ENCODE peak calls at places on chromosomes 2 and 18, in four cellular contexts. R, X, M and F are unnamed samples.

GRCh38 chr2:43611987-43612894 is 16.4 kb upstream of the THADA start:
- DNase-seq in X (peak; percentile 76), R (no peak), M (peak; percentile 76), F (peak; percentile 82)

GRCh38 chr2:74708883-74709282 is 54.8 kb downstream of the SEMA4F start:
- DNase-seq in M (no peak), R (no peak), X (no peak), F (no peak)

GRCh38 chr2:121803503-121803902 is 48.1 kb downstream of the TSN start:
- DNase-seq in M (no peak), R (no peak), X (no peak), F (no peak)

GRCh38 chr2:205070889-205071288 is 525.6 kb downstream of the PARD3B start:
- DNase-seq in R (no peak), M (no peak), X (no peak), F (no peak)

GRCh38 chr2:79373359-79374115 is 139.3 kb upstream of the CTNNA2 start:
- DNase-seq in M (no peak), X (no peak), R (no peak), F (no peak)

GRCh38 chr18:77133051-77133919 is 702 bp upstream of the MBP start:
- DNase-seq in M (peak; percentile 28), R (no peak), X (peak; percentile 73), F (peak; percentile 60)

GRCh38 chr2:127143851-127144782 is 37.2 kb upstream of the BIN1 start:
- DNase-seq in X (no peak), M (no peak), R (no peak), F (no peak)

GRCh38 chr2:70328921-70329561 is 27.2 kb upstream of the FAM136A start:
- DNase-seq in M (no peak), R (no peak), X (peak; percentile 75), F (peak; percentile 91)

GRCh38 chr2:207090389-207090788 is 75.4 kb downstream of the KLF7 start:
- DNase-seq in R (no peak), X (no peak), M (no peak), F (no peak)

GRCh38 chr2:9752441-9753275 is 90.6 kb upstream of the TAF1B start:
- DNase-seq in X (peak; percentile 35), M (no peak), R (no peak), F (peak; percentile 58)

GRCh38 chr2:228983700-228984099 is 287.4 kb downstream of the PID1 start:
- DNase-seq in R (no peak), X (no peak), M (no peak), F (no peak)

GRCh38 chr2:31919499-31919898 is 91.3 kb downstream of the MEMO1 start:
- DNase-seq in X (no peak), M (no peak), R (no peak), F (no peak)

GRCh38 chr2:108607706-108608301 is 73.5 kb downstream of the LIMS1 start:
- DNase-seq in M (peak; percentile 30), X (no peak), R (no peak), F (peak; percentile 47)

GRCh38 chr2:113842919-113843736 is 46.8 kb upstream of the ACTR3 start:
- DNase-seq in R (peak; percentile 10), X (no peak), M (no peak), F (no peak)

GRCh38 chr18:3901811-3902210 is 451.8 kb downstream of the TGIF1 start:
- DNase-seq in X (no peak), M (no peak), R (no peak), F (no peak)

GRCh38 chr18:50791599-50792438 is 28.0 kb downstream of the MRO start:
- DNase-seq in M (no peak), R (no peak), X (no peak), F (no peak)

GRCh38 chr18:57727952-57728807 is 74.9 kb downstream of the ATP8B1 start:
- DNase-seq in X (no peak), M (no peak), R (no peak), F (no peak)

GRCh38 chr2:240646061-240646899 is 21.0 kb downstream of the GPR35 start:
- DNase-seq in M (no peak), R (no peak), X (no peak), F (no peak)

GRCh38 chr2:3596891-3597290 is 2.0 kb downstream of the COLEC11 start:
- DNase-seq in X (no peak), R (no peak), M (no peak), F (no peak)

GRCh38 chr18:45650321-45650720 is 35.0 kb downstream of the SLC14A2 start:
- DNase-seq in X (no peak), M (no peak), R (no peak), F (no peak)

GRCh38 chr2:31413025-31413424 is 1.5 kb downstream of the XDH start:
- DNase-seq in M (no peak), X (no peak), R (no peak), F (no peak)

GRCh38 chr2:40353236-40353635 is 98.7 kb downstream of the SLC8A1 start:
- DNase-seq in X (no peak), R (no peak), M (no peak), F (no peak)

GRCh38 chr18:29181151-29181901 is 1004.4 kb upstream of the CDH2 start:
- DNase-seq in X (peak; percentile 16), M (no peak), R (peak; percentile 91), F (no peak)

GRCh38 chr2:179096090-179096489 is 46.2 kb upstream of the CCDC141 start:
- DNase-seq in R (no peak), X (no peak), M (no peak), F (no peak)

GRCh38 chr2:27075219-27075871 is 3.1 kb upstream of the EMILIN1 start:
- DNase-seq in X (peak; percentile 41), R (no peak), M (peak; percentile 44), F (no peak)

GRCh38 chr2:164657129-164657528 is 35.8 kb upstream of the GRB14 start:
- DNase-seq in M (no peak), R (peak; percentile 77), X (no peak), F (no peak)

GRCh38 chr2:74424139-74424992 is 2.8 kb downstream of the WDR54 start:
- DNase-seq in X (no peak), R (no peak), M (no peak), F (no peak)

GRCh38 chr2:170332676-170333402 is 154.9 kb downstream of the MYO3B start:
- DNase-seq in M (no peak), R (no peak), X (no peak), F (no peak)

GRCh38 chr2:158828378-158829136 is 33.4 kb downstream of the DAPL1 start:
- DNase-seq in R (no peak), X (no peak), M (no peak), F (no peak)

GRCh38 chr18:11883153-11883552 is 25.0 kb downstream of the MPPE1 start:
- DNase-seq in X (no peak), R (no peak), M (no peak), F (no peak)

GRCh38 chr18:69795785-69796184 is 151.9 kb downstream of the CD226 start:
- DNase-seq in X (no peak), R (no peak), M (no peak), F (no peak)

GRCh38 chr2:233764761-233765160 is 4.7 kb downstream of the UGT1A1 start:
- DNase-seq in M (no peak), R (no peak), X (no peak), F (no peak)

GRCh38 chr2:130727286-130727924 is 1.5 kb upstream of the GPR148 start:
- DNase-seq in M (peak; percentile 81), R (no peak), X (peak; percentile 89), F (peak; percentile 92)
- TF ChIP-seq CTCF in M (no peak), R (no peak), X (no peak), F (no peak)

GRCh38 chr2:157596992-157597681 is 31.5 kb downstream of the ACVR1C start:
- DNase-seq in R (no peak), M (peak; percentile 59), X (peak; percentile 45), F (peak; percentile 73)
- TF ChIP-seq CTCF in R (peak; percentile 66), M (no peak), X (peak; percentile 45), F (no peak)

GRCh38 chr2:173075056-173075780 is 428 bp upstream of the MAP3K20 start:
- DNase-seq in R (no peak), X (no peak), M (peak; percentile 4), F (no peak)
- TF ChIP-seq CTCF in R (no peak), X (no peak), M (no peak), F (no peak)

DNA sequence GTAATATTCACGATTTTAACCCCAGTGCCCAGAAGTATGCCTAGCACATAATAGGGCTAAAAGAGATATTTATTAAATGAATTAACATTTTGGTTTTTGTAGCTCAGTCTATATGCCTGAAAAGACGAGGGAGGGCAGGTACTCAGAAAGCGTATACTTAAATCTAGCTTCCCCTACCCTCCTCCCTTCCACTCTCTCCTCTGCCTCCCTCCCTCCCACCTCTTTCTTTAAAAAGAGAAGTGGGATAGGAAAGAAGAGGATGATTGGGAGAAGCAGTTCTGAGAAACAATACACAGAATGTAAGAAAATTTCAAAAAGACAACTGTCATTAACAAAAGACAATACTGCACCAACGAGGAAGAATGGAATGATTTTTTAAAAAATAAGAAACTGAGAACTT is 39.8 kb downstream of the CHMP3 start:
- DNase-seq in X (no peak), M (no peak), R (no peak), F (no peak)
- TF ChIP-seq CTCF in X (no peak), M (no peak), R (no peak), F (no peak)

DNA sequence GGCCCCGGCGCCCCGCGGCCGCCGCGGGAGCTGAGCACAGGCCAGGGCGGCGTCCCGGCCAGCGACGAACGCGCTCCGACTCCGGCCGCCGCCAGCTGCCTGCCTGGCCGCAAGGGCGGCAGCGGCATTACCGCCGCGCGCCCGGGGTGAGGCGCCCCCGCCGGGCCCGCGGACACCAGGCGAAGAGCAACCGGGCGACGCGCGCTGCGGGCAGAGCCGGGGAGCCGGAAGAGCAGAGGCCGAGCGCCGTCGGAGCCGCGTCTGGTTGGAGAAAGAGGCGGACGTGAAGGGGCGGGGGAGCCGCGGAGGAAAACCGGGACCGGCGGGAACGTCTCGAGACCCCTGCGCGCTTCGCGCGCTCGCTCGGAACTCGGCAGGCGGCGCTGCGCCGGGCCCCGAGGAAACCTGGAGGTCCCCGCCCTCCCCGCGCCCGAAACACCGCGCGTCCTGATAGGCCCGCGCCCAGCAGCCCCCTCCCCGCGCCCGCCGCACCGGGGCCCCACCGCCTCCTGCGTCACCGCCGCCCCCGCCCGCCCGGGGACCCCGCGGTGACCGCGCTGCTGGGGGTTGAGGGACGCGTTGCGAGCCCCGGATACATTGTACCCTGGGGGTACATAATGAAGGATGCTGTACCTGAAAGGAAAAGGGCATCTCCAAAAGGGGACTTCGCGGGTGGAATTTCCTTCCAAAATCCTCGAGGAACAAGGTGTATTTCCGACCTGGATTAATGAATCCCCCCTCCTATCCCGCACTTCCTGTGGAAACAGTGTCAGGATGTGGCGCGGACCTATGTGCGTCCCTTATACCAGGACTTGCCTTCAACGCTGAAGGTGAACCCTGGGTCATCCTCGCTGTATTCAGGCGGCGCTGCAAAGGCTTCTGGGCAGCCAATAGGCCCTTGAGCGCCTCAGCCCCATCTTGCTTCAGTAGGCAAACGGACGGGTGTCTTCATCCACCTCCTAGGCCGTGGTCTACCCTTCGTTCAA is 1.0 kb upstream of the B4GALT6 start:
- DNase-seq in X (peak; percentile 81), R (no peak), M (peak; percentile 81), F (peak; percentile 84)
- TF ChIP-seq CTCF in X (peak; percentile 27), R (no peak), M (no peak), F (peak; percentile 47)